ENCODE peak calls at places on chromosomes 4 and X, in eight cellular contexts. Q is activated CD8-positive, alpha-beta memory T cell treated with anti-CD3 and anti-CD28 coated beads for 1 hour; G is neural crest cell; A is nucleus accumbens; H is activated gamma-delta T cell treated with Interleukin-2 at 50 U/mL for 16 hours; T is endodermal cell; P is colonic mucosa; F is endothelial cell. L is an unnamed sample.

GRCh38 chr4:118752551-118752950 is 67.4 kb downstream of the METTL14 start:
- DNase-seq in T (no peak), Q (no peak), P (no peak), F (no peak), A (no peak), H (no peak), G (no peak), L (no peak)

GRCh38 chrX:460823-461640 is 74.3 kb upstream of the PPP2R3B start:
- DNase-seq in T (no peak), A (no peak), H (no peak), F (no peak), Q (no peak), G (no peak), P (no peak), L (no peak)

GRCh38 chr4:119971763-119972162 is 94.9 kb downstream of the MAD2L1 start:
- DNase-seq in T (no peak), A (no peak), F (no peak), H (no peak), Q (no peak), G (no peak), P (no peak), L (no peak)

GRCh38 chrX:24877854-24878650 is 137.7 kb downstream of the ARX start:
- DNase-seq in T (no peak), F (no peak), P (no peak), H (no peak), G (no peak), A (no peak), Q (no peak), L (no peak)

GRCh38 chr4:108830509-108831244 is 67.8 kb upstream of the ETNPPL start:
- DNase-seq in A (no peak), Q (no peak), F (no peak), P (peak; percentile 33), T (no peak), H (no peak), G (no peak), L (peak; percentile 24)

GRCh38 chr4:23818097-23818648 is 71.7 kb downstream of the PPARGC1A start:
- DNase-seq in Q (no peak), P (no peak), H (no peak), T (no peak), A (no peak), F (no peak), G (no peak), L (no peak)

GRCh38 chr4:115152081-115152480 is 38.7 kb upstream of the NDST4 start:
- DNase-seq in G (no peak), H (no peak), T (no peak), A (no peak), F (no peak), Q (no peak), P (no peak), L (no peak)

GRCh38 chr4:78205601-78206000 is 148.5 kb downstream of the FRAS1 start:
- DNase-seq in H (no peak), P (no peak), A (no peak), Q (no peak), F (peak; percentile 53), T (peak; percentile 56), G (peak; percentile 28), L (no peak)

GRCh38 chrX:7316887-7317286 is 168.9 kb upstream of the PUDP start:
- DNase-seq in T (no peak), P (no peak), Q (no peak), G (no peak), H (no peak), A (no peak), F (no peak), L (no peak)

GRCh38 chrX:139194571-139195280 is 335.8 kb upstream of the F9 start:
- DNase-seq in Q (no peak), F (peak; percentile 5), G (no peak), A (no peak), P (no peak), T (peak; percentile 62), H (no peak), L (peak; percentile 73)

GRCh38 chrX:107076158-107076557 is 42.5 kb downstream of the RBM41 start:
- DNase-seq in A (no peak), T (no peak), G (no peak), F (no peak), Q (no peak), P (no peak), H (no peak), L (no peak)

GRCh38 chr4:176259330-176260090 is 9.5 kb downstream of the ASB5 start:
- DNase-seq in T (no peak), H (no peak), A (no peak), P (no peak), G (no peak), Q (no peak), F (no peak), L (no peak)

GRCh38 chr4:156971623-156972369 is at the start of gene PDGFC:
- DNase-seq in G (peak; percentile 72), T (peak; percentile 93), H (peak; percentile 6), A (peak; percentile 82), P (peak; percentile 67), Q (no peak), F (peak; percentile 85), L (peak; percentile 83)

GRCh38 chr4:188196134-188196735 is 57.0 kb downstream of the TRIML1 start:
- DNase-seq in H (no peak), F (no peak), G (no peak), A (no peak), Q (no peak), T (peak; percentile 63), P (no peak), L (no peak)

GRCh38 chrX:13489451-13489850 is 80.0 kb upstream of the EGFL6 start:
- DNase-seq in Q (no peak), H (no peak), F (no peak), P (peak; percentile 57), T (no peak), G (no peak), A (no peak), L (peak; percentile 48)

GRCh38 chr4:41205854-41206460 is 8.4 kb downstream of the APBB2 start:
- DNase-seq in P (no peak), A (no peak), H (no peak), Q (no peak), T (no peak), G (no peak), F (no peak), L (no peak)

GRCh38 chrX:46376246-46376885 is 168.9 kb downstream of the ZNF674 start:
- DNase-seq in T (peak; percentile 79), H (no peak), A (peak; percentile 0), P (peak; percentile 22), Q (no peak), G (no peak), F (peak; percentile 34), L (no peak)

GRCh38 chr4:150126880-150127236 is 48.6 kb downstream of the DCLK2 start:
- DNase-seq in F (no peak), H (no peak), T (no peak), G (no peak), P (no peak), A (no peak), Q (no peak), L (no peak)

GRCh38 chrX:40996886-40997530 is 88.2 kb upstream of the USP9X start:
- DNase-seq in P (no peak), A (no peak), F (no peak), Q (no peak), H (no peak), T (peak; percentile 62), G (no peak), L (no peak)

GRCh38 chrX:134971926-134972325 is 18.9 kb upstream of the SMIM10 start:
- DNase-seq in T (no peak), H (no peak), P (no peak), Q (no peak), F (no peak), A (no peak), G (no peak), L (no peak)